ENCODE peak calls at places on chromosomes 5 and 9, in six cellular contexts. B is activated CD8-positive, alpha-beta memory T cell treated with anti-CD3 and anti-CD28 coated beads, Interleukin-2, amount 10 ng/mL, durations not matched to agents 7 days and 5 days; J is nucleus accumbens; S is AG09319; P is IMR-90; G is ureter. U is an unnamed sample.

GRCh38 chr9:7212101-7212500 is 454.3 kb downstream of the KDM4C start:
- DNase-seq in J (peak; percentile 61), P (no peak), S (no peak), B (no peak), G (no peak), U (no peak)

GRCh38 chr5:115795700-115796099 is 20.8 kb downstream of the CDO1 start:
- DNase-seq in S (no peak), J (no peak), B (no peak), P (no peak), G (no peak), U (no peak)

GRCh38 chr9:93043122-93043521 is 15.4 kb upstream of the SUSD3 start:
- DNase-seq in S (no peak), P (no peak), G (no peak), J (no peak), B (no peak), U (no peak)

GRCh38 chr9:21684831-21685362 is 117.5 kb upstream of the MTAP start:
- DNase-seq in S (no peak), P (peak; percentile 87), G (peak; percentile 68), B (no peak), J (no peak), U (no peak)

GRCh38 chr5:61659221-61659696 is 327.2 kb downstream of the ZSWIM6 start:
- DNase-seq in P (no peak), S (no peak), B (no peak), G (no peak), J (peak; percentile 58), U (no peak)

GRCh38 chr9:98610196-98610595 is 98.5 kb downstream of the GABBR2 start:
- DNase-seq in G (no peak), B (no peak), S (no peak), P (peak; percentile 77), J (no peak), U (no peak)

GRCh38 chr5:9381464-9381863 is 164.4 kb downstream of the SEMA5A start:
- DNase-seq in S (no peak), J (no peak), P (no peak), B (no peak), G (no peak), U (no peak)

GRCh38 chr9:89954229-89954628 is 349.4 kb downstream of the GADD45G start:
- DNase-seq in S (no peak), P (no peak), B (no peak), J (no peak), G (no peak), U (no peak)

GRCh38 chr5:113293613-113294340 is 141.0 kb downstream of the TSSK1B start:
- DNase-seq in S (no peak), J (no peak), B (peak; percentile 51), P (peak; percentile 45), G (no peak), U (no peak)

GRCh38 chr5:94218374-94218773 is 400.0 kb downstream of the KIAA0825 start:
- DNase-seq in B (no peak), J (no peak), G (no peak), P (peak; percentile 86), S (no peak), U (peak; percentile 77)

GRCh38 chr5:1255081-1255561 is 29.9 kb downstream of the SLC6A18 start:
- DNase-seq in S (no peak), G (no peak), B (peak; percentile 74), P (no peak), J (no peak), U (no peak)

GRCh38 chr9:27003406-27004147 is 1.9 kb downstream of the LRRC19 start:
- DNase-seq in J (no peak), P (no peak), G (no peak), B (no peak), S (no peak), U (no peak)

GRCh38 chr9:105205787-105206511 is 38.5 kb upstream of the SLC44A1 start:
- DNase-seq in P (peak; percentile 94), S (peak; percentile 75), B (no peak), G (peak; percentile 65), J (no peak), U (peak; percentile 75)